ENCODE peak calls at places on chromosomes 16 and 17, in seven cellular contexts. X is fibroblast of gingiva; G is HEK293T; E is activated CD4-positive, alpha-beta T cell treated with anti-CD3 and anti-CD28 coated beads, Interleukin-2, amount 50 U/mL, for 4 hours; Z is AG04449; J is posterior vena cava; Y is non-pigmented ciliary epithelial cell. C is an unnamed sample.

GRCh38 chr16:5709889-5710288 is 612.3 kb upstream of the EEF2KMT start:
- DNase-seq in G (no peak), Y (no peak), E (no peak), X (no peak), J (no peak), Z (no peak), C (no peak)

GRCh38 chr17:51951737-51952136 is 206.8 kb downstream of the CA10 start:
- DNase-seq in Y (no peak), X (no peak), G (no peak), Z (no peak), J (no peak), E (no peak), C (no peak)

GRCh38 chr17:62950067-62950466 is 16.0 kb upstream of the TANC2 start:
- DNase-seq in G (peak), X (peak), Y (no peak), E (no peak), J (no peak), Z (peak), C (peak)

GRCh38 chr17:66535611-66536010 is 233.2 kb downstream of the PRKCA start:
- DNase-seq in X (no peak), G (no peak), E (no peak), J (no peak), Z (no peak), Y (no peak), C (no peak)

GRCh38 chr16:9566099-9566498 is 474.7 kb downstream of the HAPSTR1 start:
- DNase-seq in Y (no peak), E (no peak), X (no peak), G (no peak), J (no peak), Z (no peak), C (no peak)

GRCh38 chr16:351804-352520 is 561 bp downstream of the AXIN1 start:
- DNase-seq in Z (no peak), X (no peak), Y (no peak), J (peak), E (no peak), G (no peak), C (no peak)

GRCh38 chr17:29709861-29710849 is 87.4 kb upstream of the CORO6 start:
- DNase-seq in J (no peak), Z (no peak), Y (no peak), G (no peak), X (peak), E (no peak), C (no peak)

GRCh38 chr17:39757931-39758873 is 20.5 kb downstream of the GRB7 start:
- DNase-seq in Z (no peak), Y (no peak), J (no peak), X (no peak), E (peak), G (no peak), C (no peak)

GRCh38 chr17:13074026-13074425 is 56.2 kb upstream of the ELAC2 start:
- DNase-seq in E (no peak), X (peak), Y (no peak), G (no peak), J (no peak), Z (peak), C (peak)

GRCh38 chr17:68961204-68961893 is 6.2 kb upstream of the ABCA8 start:
- DNase-seq in G (no peak), E (no peak), Y (no peak), J (no peak), X (no peak), Z (no peak), C (no peak)

GRCh38 chr16:8904018-8904430 is 21.9 kb downstream of the LITAFD start:
- DNase-seq in Y (no peak), G (no peak), E (no peak), X (no peak), J (peak), Z (no peak), C (no peak)